ENCODE peak calls at places on chromosomes 11 and 22, in nine cellular contexts. R is CD4-positive, CD25-positive, alpha-beta regulatory T cell; N is SK-N-SH; S is HTR-8/SVneo; K is non-pigmented ciliary epithelial cell; W is CD8-positive, alpha-beta T cell; J is B cell; P is stimulated activated CD4-positive, alpha-beta T cell treated with anti-CD3 and anti-CD28 coated beads, Interleukin-2, amount 100 ng/mL, for 48 hours; L is dermis microvascular lymphatic vessel endothelial cell. V is an unnamed sample.

GRCh38 chr11:17588721-17589120 is 41.7 kb downstream of the OTOG start:
- DNase-seq in R (no peak), N (no peak), S (no peak), K (no peak), W (no peak), J (no peak), P (no peak), L (no peak), V (no peak)

GRCh38 chr11:83441171-83441570 is 155.0 kb upstream of the CCDC90B start:
- DNase-seq in R (no peak), N (no peak), S (no peak), K (no peak), W (no peak), J (no peak), P (no peak), L (no peak), V (no peak)

GRCh38 chr11:99932684-99933083 is 754.4 kb upstream of the ARHGAP42 start:
- DNase-seq in R (no peak), N (no peak), S (no peak), K (no peak), W (no peak), J (no peak), P (no peak), L (no peak), V (no peak)

GRCh38 chr11:32421992-32422391 is 13.3 kb downstream of the WT1 start:
- DNase-seq in R (no peak), N (no peak), S (no peak), K (no peak), W (no peak), J (no peak), P (no peak), L (no peak), V (no peak)

GRCh38 chr11:83956119-83956697 is 670.0 kb upstream of the CCDC90B start:
- DNase-seq in R (no peak), N (no peak), S (no peak), K (no peak), W (no peak), J (no peak), P (no peak), L (no peak), V (no peak)

GRCh38 chr11:76635991-76636520 is 34.5 kb downstream of the LRRC32 start:
- DNase-seq in R (no peak), N (no peak), S (no peak), K (no peak), W (no peak), J (no peak), P (no peak), L (no peak), V (no peak)

GRCh38 chr11:108193725-108194124 is 28.7 kb downstream of the NPAT start:
- DNase-seq in R (no peak), N (no peak), S (no peak), K (no peak), W (no peak), J (no peak), P (no peak), L (no peak), V (no peak)

GRCh38 chr11:24963879-24964278 is 467.0 kb downstream of the LUZP2 start:
- DNase-seq in R (no peak), N (no peak), S (no peak), K (peak; percentile 27), W (no peak), J (no peak), P (no peak), L (no peak), V (no peak)

GRCh38 chr22:25054943-25055511 is 102.5 kb downstream of the KIAA1671 start:
- DNase-seq in R (no peak), N (no peak), S (no peak), K (no peak), W (no peak), J (no peak), P (peak; percentile 59), L (no peak), V (no peak)

GRCh38 chr22:48380016-48380665 is 1447.5 kb downstream of the BRD1 start:
- DNase-seq in R (no peak), N (no peak), S (no peak), K (no peak), W (no peak), J (no peak), P (no peak), L (no peak), V (no peak)

GRCh38 chr22:46574993-46575914 is 37.8 kb upstream of the CELSR1 start:
- DNase-seq in R (no peak), N (peak; percentile 85), S (no peak), K (no peak), W (no peak), J (no peak), P (no peak), L (peak; percentile 85), V (no peak)

GRCh38 chr11:30522825-30523224 is 63.3 kb downstream of the MPPED2 start:
- DNase-seq in R (no peak), N (no peak), S (no peak), K (no peak), W (no peak), J (no peak), P (no peak), L (no peak), V (no peak)

GRCh38 chr11:125429807-125430678 is 66.0 kb downstream of the FEZ1 start:
- DNase-seq in R (no peak), N (no peak), S (no peak), K (no peak), W (no peak), J (no peak), P (no peak), L (no peak), V (no peak)

V was measured in kidney epithelial cell.